ENCODE peak calls at places on chromosomes 16 and 17, in six cellular contexts. J is GM12891, T is H1, D is K562, I is HepG2, M is GM12878. C is an unnamed sample.

GRCh38 chr17:512926-513325 is 160.3 kb upstream of the RPH3AL start:
- DNase-seq in I (no peak), M (no peak), J (no peak), T (no peak), D (no peak), C (no peak)

GRCh38 chr16:28101533-28101890 is 38.0 kb upstream of the GSG1L start:
- DNase-seq in T (no peak), M (no peak), D (no peak), I (no peak), J (no peak), C (no peak)

GRCh38 chr17:39668141-39668924 is at the start of gene PNMT:
- DNase-seq in D (peak; percentile 83), M (no peak), T (peak; percentile 87), I (peak; percentile 56), J (peak; percentile 90), C (peak; percentile 84)

GRCh38 chr16:51024703-51025102 is 126.4 kb downstream of the SALL1 start:
- DNase-seq in J (no peak), M (no peak), I (no peak), D (no peak), T (no peak), C (no peak)

GRCh38 chr17:65498831-65499230 is 62.6 kb downstream of the AXIN2 start:
- DNase-seq in M (no peak), D (no peak), T (no peak), I (no peak), J (no peak), C (no peak)

GRCh38 chr16:85347213-85347591 is 234.9 kb upstream of the CIBAR2 start:
- DNase-seq in D (peak; percentile 78), J (no peak), T (peak; percentile 74), I (peak; percentile 23), M (no peak), C (no peak)

GRCh38 chr16:72532896-72533295 is 360.9 kb upstream of the PMFBP1 start:
- DNase-seq in M (no peak), J (no peak), D (no peak), I (no peak), T (no peak), C (no peak)

GRCh38 chr16:10684541-10685151 is 10.1 kb downstream of the TEKT5 start:
- DNase-seq in T (no peak), I (no peak), M (no peak), J (no peak), D (no peak), C (no peak)

GRCh38 chr17:64459284-64459747 is 10.4 kb downstream of the MILR1 start:
- DNase-seq in J (no peak), D (no peak), I (no peak), T (no peak), M (no peak), C (no peak)

GRCh38 chr16:27359615-27360014 is 42.4 kb upstream of the IL21R start:
- DNase-seq in D (no peak), T (no peak), J (no peak), I (no peak), M (no peak), C (no peak)

GRCh38 chr17:64061157-64061898 is 40.9 kb upstream of the ICAM2 start:
- DNase-seq in I (no peak), M (peak; percentile 68), J (no peak), T (no peak), D (no peak), C (no peak)

GRCh38 chr17:17004251-17004996 is 32.5 kb upstream of the TNFRSF13B start:
- DNase-seq in M (no peak), J (no peak), D (no peak), T (no peak), I (no peak), C (no peak)

GRCh38 chr16:82882249-82882648 is 255.5 kb downstream of the CDH13 start:
- DNase-seq in D (no peak), I (no peak), J (no peak), T (no peak), M (no peak), C (no peak)

GRCh38 chr16:30663820-30664528 is 5.7 kb downstream of the FBRS start:
- DNase-seq in J (no peak), D (no peak), I (no peak), T (no peak), M (no peak), C (no peak)

GRCh38 chr17:63438092-63439051 is 7.7 kb downstream of the CYB561 start:
- DNase-seq in T (no peak), D (no peak), I (no peak), J (no peak), M (no peak), C (no peak)

GRCh38 chr16:47460301-47460754 is 535 bp downstream of the ITFG1 start:
- DNase-seq in T (no peak), M (no peak), J (no peak), I (no peak), D (no peak), C (no peak)

GRCh38 chr17:11999715-12000114 is 2.4 kb upstream of the ZNF18 start:
- DNase-seq in M (no peak), I (no peak), J (no peak), T (no peak), D (no peak), C (no peak)

GRCh38 chr17:4914009-4914408 is 11.1 kb upstream of the CHRNE start:
- DNase-seq in I (peak; percentile 63), M (no peak), J (no peak), D (no peak), T (no peak), C (no peak)

GRCh38 chr17:75876190-75876937 is 2.0 kb downstream of the TRIM47 start:
- DNase-seq in J (no peak), T (peak; percentile 73), M (no peak), D (no peak), I (peak; percentile 97), C (no peak)

GRCh38 chr16:85027968-85028637 is 508 bp downstream of the KIAA0513 start:
- DNase-seq in M (no peak), J (peak; percentile 32), D (peak; percentile 44), I (no peak), T (no peak), C (no peak)

GRCh38 chr16:641326-642188 is at the start of gene MCRIP2:
- DNase-seq in M (peak; percentile 34), T (peak; percentile 92), I (peak; percentile 76), D (peak; percentile 94), J (peak; percentile 91), C (peak; percentile 91)
- TF ChIP-seq POLR2A in M (peak; percentile 80), T (no peak), I (peak; percentile 96), D (peak; percentile 80), J (peak; percentile 20), C (peak; percentile 55)

GRCh38 chr16:88472042-88472441 is 19.0 kb downstream of the ZFPM1 start:
- DNase-seq in I (no peak), J (no peak), M (no peak), T (no peak), D (no peak), C (no peak)

GRCh38 chr16:88471115-88471514 is 18.0 kb downstream of the ZFPM1 start:
- DNase-seq in M (no peak), J (no peak), T (no peak), D (no peak), I (no peak), C (no peak)

GRCh38 chr16:88471575-88471974 is 18.5 kb downstream of the ZFPM1 start:
- DNase-seq in M (no peak), T (no peak), D (no peak), J (no peak), I (no peak), C (no peak)

GRCh38 chr16:88473666-88474534 is 20.8 kb downstream of the ZFPM1 start:
- DNase-seq in I (no peak), J (no peak), M (no peak), D (peak; percentile 86), T (no peak), C (no peak)

DNA sequence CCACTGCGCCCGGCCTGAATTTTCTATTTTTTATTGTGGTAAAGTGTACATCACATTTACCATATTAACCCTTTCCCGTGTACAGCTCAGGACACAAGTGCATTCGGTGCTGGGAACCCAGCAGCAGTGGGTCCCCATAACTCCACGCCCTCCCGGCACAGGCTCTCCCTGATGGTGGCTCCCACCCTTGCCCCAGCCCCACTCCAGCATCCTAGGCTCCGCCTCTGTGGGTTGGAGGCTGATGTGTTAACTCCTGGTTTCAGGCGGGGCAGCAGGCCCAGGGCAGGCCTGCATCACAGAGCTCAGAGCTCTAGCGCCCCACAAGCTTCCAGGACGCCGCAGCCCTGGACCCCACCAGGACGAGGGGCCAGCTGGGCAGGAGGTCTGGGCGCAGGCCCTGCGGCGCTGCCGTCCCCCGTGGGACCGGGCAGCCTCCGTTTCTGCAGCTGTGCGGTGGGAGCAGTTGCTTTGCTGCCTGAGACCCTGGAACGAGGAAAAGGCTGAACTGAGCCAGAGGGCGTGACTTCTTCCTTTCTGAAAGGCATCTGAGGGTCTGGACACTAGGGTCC is 19.6 kb downstream of the ZFPM1 start:
- DNase-seq in J (no peak), D (no peak), T (no peak), I (no peak), M (no peak), C (no peak)
- TF ChIP-seq POLR2AphosphoS5 in J (no peak), D (no peak), T (no peak), I (no peak), M (no peak), C (no peak)

GRCh38 chr17:29617481-29618271 is 5.0 kb downstream of the CORO6 start:
- DNase-seq in J (peak; percentile 77), T (peak; percentile 92), M (peak; percentile 36), I (peak; percentile 52), D (peak; percentile 89), C (peak; percentile 82)

GRCh38 chr17:29617125-29617480 is 5.6 kb downstream of the CORO6 start:
- DNase-seq in I (peak; percentile 80), J (peak; percentile 86), D (peak; percentile 66), T (peak; percentile 91), M (no peak), C (peak; percentile 88)

GRCh38 chr17:29615048-29615385 is 7.7 kb downstream of the CORO6 start:
- DNase-seq in M (no peak), T (no peak), D (peak; percentile 50), J (peak; percentile 49), I (no peak), C (no peak)

GRCh38 chr17:29615492-29616299 is 7.0 kb downstream of the CORO6 start:
- DNase-seq in I (peak; percentile 72), D (peak; percentile 96), M (no peak), J (peak; percentile 90), T (peak; percentile 92), C (peak; percentile 88)

GRCh38 chr17:29616300-29617048 is 6.2 kb downstream of the CORO6 start:
- DNase-seq in I (no peak), T (no peak), J (no peak), M (no peak), D (no peak), C (no peak)
- TF ChIP-seq TAF1 in I (no peak), T (no peak), J (no peak), M (no peak), D (no peak), C (no peak)

DNA sequence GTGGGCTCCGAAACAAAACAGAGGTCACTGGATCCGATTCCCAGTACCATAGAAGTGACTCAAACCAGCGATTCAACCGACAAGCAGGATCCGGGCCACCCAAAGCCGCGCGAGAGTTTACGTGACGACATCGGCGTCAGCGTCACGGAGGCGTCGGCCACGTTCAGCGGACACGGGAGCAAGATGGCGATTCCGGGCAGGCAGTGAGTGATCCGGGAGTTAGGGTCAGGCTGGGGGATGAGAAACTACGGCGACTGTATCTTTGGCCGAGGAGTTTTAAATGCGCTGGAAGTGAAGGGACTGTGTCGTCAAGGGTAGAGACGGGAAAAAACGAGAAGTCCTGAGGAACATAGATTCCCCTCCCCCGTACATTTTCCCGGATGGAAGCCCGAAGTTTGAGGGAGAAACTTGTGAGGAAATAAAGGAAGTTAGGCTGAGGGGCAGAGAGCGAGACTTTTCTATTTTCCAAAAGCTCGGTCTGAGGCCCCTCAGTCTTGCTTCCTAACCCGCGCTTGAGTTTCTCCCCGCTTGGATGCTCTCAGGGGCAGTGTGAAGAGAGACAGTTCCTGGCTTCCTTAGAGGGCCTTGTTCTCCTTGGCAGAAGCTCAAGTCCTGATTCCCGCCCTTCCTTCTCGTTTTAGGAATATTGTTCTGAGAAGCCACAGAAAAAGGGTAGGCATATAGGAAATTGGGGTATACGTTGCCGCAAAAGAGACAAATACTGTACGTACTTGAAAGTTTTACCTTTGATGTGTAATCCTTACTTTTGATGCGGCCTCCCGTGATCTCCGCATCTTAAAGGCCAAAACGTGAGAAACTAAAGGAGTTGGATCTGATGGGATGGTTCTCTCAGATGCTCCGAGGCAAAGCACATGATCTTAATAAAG is at the start of gene NSRP1:
- DNase-seq in T (peak; percentile 94), M (peak; percentile 89), I (peak; percentile 90), D (peak; percentile 91), J (peak; percentile 66), C (peak; percentile 80)
- TF ChIP-seq POLR2A in T (peak; percentile 99), M (peak; percentile 100), I (peak; percentile 98), D (peak; percentile 99), J (peak; percentile 98), C (peak; percentile 99)

C was measured in GM12892.